ENCODE peak calls at places on chromosomes 4 and X, in six cellular contexts. One of them, this sample, is unnamed.

GRCh38 chr4:3342182-3342854 is 49.5 kb downstream of the RGS12 start:
- DNase-seq in lower lobe of right lung: no peak
- DNase-seq in right cardiac atrium: no peak
- DNase-seq in effector memory CD4-positive, alpha-beta T cell: no peak
- DNase-seq in H1: no peak
- DNase-seq in breast epithelium: no peak
- DNase-seq in this sample: no peak

GRCh38 chrX:132119821-132120220 is 8.0 kb downstream of the FRMD7 start:
- DNase-seq in lower lobe of right lung: no peak
- DNase-seq in right cardiac atrium: no peak
- DNase-seq in effector memory CD4-positive, alpha-beta T cell: no peak
- DNase-seq in H1: no peak
- DNase-seq in breast epithelium: no peak
- DNase-seq in this sample: no peak

GRCh38 chrX:153723351-153724251 is 586 bp downstream of the BCAP31 start:
- DNase-seq in lower lobe of right lung: peak; percentile 65
- DNase-seq in right cardiac atrium: peak; percentile 75
- DNase-seq in effector memory CD4-positive, alpha-beta T cell: peak; percentile 44
- DNase-seq in H1: no peak
- DNase-seq in breast epithelium: no peak
- DNase-seq in this sample: no peak

GRCh38 chr4:125390126-125390525 is 75.4 kb downstream of the FAT4 start:
- DNase-seq in lower lobe of right lung: no peak
- DNase-seq in right cardiac atrium: no peak
- DNase-seq in effector memory CD4-positive, alpha-beta T cell: no peak
- DNase-seq in H1: no peak
- DNase-seq in breast epithelium: no peak
- DNase-seq in this sample: no peak

GRCh38 chr4:11518754-11519153 is 90.1 kb upstream of the HS3ST1 start:
- DNase-seq in lower lobe of right lung: no peak
- DNase-seq in right cardiac atrium: no peak
- DNase-seq in effector memory CD4-positive, alpha-beta T cell: no peak
- DNase-seq in H1: no peak
- DNase-seq in breast epithelium: no peak
- DNase-seq in this sample: no peak

GRCh38 chr4:73864365-73864764 is 4.8 kb upstream of the CXCL1 start:
- DNase-seq in lower lobe of right lung: no peak
- DNase-seq in right cardiac atrium: no peak
- DNase-seq in effector memory CD4-positive, alpha-beta T cell: no peak
- DNase-seq in H1: no peak
- DNase-seq in breast epithelium: no peak
- DNase-seq in this sample: no peak

GRCh38 chr4:40577588-40578253 is 51.9 kb downstream of the RBM47 start:
- DNase-seq in lower lobe of right lung: no peak
- DNase-seq in right cardiac atrium: no peak
- DNase-seq in effector memory CD4-positive, alpha-beta T cell: no peak
- DNase-seq in H1: no peak
- DNase-seq in breast epithelium: no peak
- DNase-seq in this sample: no peak

GRCh38 chr4:30769093-30769492 is 48.9 kb downstream of the PCDH7 start:
- DNase-seq in lower lobe of right lung: no peak
- DNase-seq in right cardiac atrium: no peak
- DNase-seq in effector memory CD4-positive, alpha-beta T cell: no peak
- DNase-seq in H1: no peak
- DNase-seq in breast epithelium: no peak
- DNase-seq in this sample: no peak

GRCh38 chrX:39065051-39065871 is 264.0 kb downstream of the MID1IP1 start:
- DNase-seq in lower lobe of right lung: no peak
- DNase-seq in right cardiac atrium: no peak
- DNase-seq in effector memory CD4-positive, alpha-beta T cell: no peak
- DNase-seq in H1: peak; percentile 19
- DNase-seq in breast epithelium: no peak
- DNase-seq in this sample: peak; percentile 25

GRCh38 chrX:105533951-105534350 is 288.4 kb upstream of the NRK start:
- DNase-seq in lower lobe of right lung: no peak
- DNase-seq in right cardiac atrium: no peak
- DNase-seq in effector memory CD4-positive, alpha-beta T cell: no peak
- DNase-seq in H1: no peak
- DNase-seq in breast epithelium: no peak
- DNase-seq in this sample: no peak

GRCh38 chrX:1034717-1035116 is 177.7 kb downstream of the CRLF2 start:
- DNase-seq in lower lobe of right lung: no peak
- DNase-seq in right cardiac atrium: no peak
- DNase-seq in effector memory CD4-positive, alpha-beta T cell: no peak
- DNase-seq in H1: no peak
- DNase-seq in breast epithelium: no peak
- DNase-seq in this sample: no peak

GRCh38 chr4:8592366-8593267 is at the start of gene CPZ:
- DNase-seq in lower lobe of right lung: no peak
- DNase-seq in right cardiac atrium: peak; percentile 62
- DNase-seq in effector memory CD4-positive, alpha-beta T cell: no peak
- DNase-seq in H1: no peak
- DNase-seq in breast epithelium: no peak
- DNase-seq in this sample: no peak

GRCh38 chrX:139826065-139827044 is 106.5 kb downstream of the ATP11C start:
- DNase-seq in lower lobe of right lung: no peak
- DNase-seq in right cardiac atrium: no peak
- DNase-seq in effector memory CD4-positive, alpha-beta T cell: no peak
- DNase-seq in H1: no peak
- DNase-seq in breast epithelium: no peak
- DNase-seq in this sample: no peak

GRCh38 chrX:139828830-139829229 is 104.0 kb downstream of the ATP11C start:
- DNase-seq in lower lobe of right lung: no peak
- DNase-seq in right cardiac atrium: no peak
- DNase-seq in effector memory CD4-positive, alpha-beta T cell: no peak
- DNase-seq in H1: no peak
- DNase-seq in breast epithelium: no peak
- DNase-seq in this sample: no peak

GRCh38 chrX:139831017-139831416 is 101.8 kb downstream of the ATP11C start:
- DNase-seq in lower lobe of right lung: no peak
- DNase-seq in right cardiac atrium: no peak
- DNase-seq in effector memory CD4-positive, alpha-beta T cell: no peak
- DNase-seq in H1: no peak
- DNase-seq in breast epithelium: no peak
- DNase-seq in this sample: no peak

GRCh38 chrX:139825618-139826017 is 107.2 kb downstream of the ATP11C start:
- DNase-seq in lower lobe of right lung: no peak
- DNase-seq in right cardiac atrium: no peak
- DNase-seq in effector memory CD4-positive, alpha-beta T cell: no peak
- DNase-seq in H1: no peak
- DNase-seq in breast epithelium: no peak
- DNase-seq in this sample: no peak

GRCh38 chrX:139828037-139828436 is 104.8 kb downstream of the ATP11C start:
- DNase-seq in lower lobe of right lung: no peak
- DNase-seq in right cardiac atrium: no peak
- DNase-seq in effector memory CD4-positive, alpha-beta T cell: no peak
- DNase-seq in H1: no peak
- DNase-seq in breast epithelium: no peak
- DNase-seq in this sample: no peak
- H3K4me3 ChIP-seq in lower lobe of right lung: no peak overlapping the region
- H3K4me3 ChIP-seq in right cardiac atrium: no peak overlapping the region
- H3K4me3 ChIP-seq in effector memory CD4-positive, alpha-beta T cell: no peak overlapping the region
- H3K4me3 ChIP-seq in H1: no peak overlapping the region
- H3K4me3 ChIP-seq in breast epithelium: no peak overlapping the region
- H3K4me3 ChIP-seq in this sample: no peak overlapping the region

DNA sequence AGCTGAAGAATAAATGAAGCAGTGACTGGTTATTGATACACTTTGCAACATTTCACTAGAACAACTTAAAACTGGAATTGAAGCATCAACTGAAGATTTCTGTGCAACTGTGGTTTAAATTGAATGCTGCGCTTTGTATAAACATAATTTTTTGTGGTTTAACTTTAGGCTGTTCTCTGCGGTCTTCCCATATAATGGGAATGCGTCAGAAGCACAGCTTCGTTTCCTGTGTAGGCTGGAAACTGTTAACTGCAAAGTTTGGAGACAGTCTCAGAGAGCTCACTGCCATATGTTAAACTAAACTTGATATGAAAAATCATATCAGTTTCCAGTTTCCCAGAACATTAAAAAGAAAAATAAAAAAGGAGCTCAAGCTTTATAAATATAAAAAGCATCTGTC is 139.7 kb downstream of the NDST3 start:
- DNase-seq in lower lobe of right lung: no peak
- DNase-seq in right cardiac atrium: no peak
- DNase-seq in effector memory CD4-positive, alpha-beta T cell: no peak
- DNase-seq in H1: no peak
- DNase-seq in breast epithelium: no peak
- DNase-seq in this sample: no peak
- H3K4me1 ChIP-seq in lower lobe of right lung: no peaks in the 10 kb centered on the region
- H3K4me1 ChIP-seq in right cardiac atrium: no peaks in the 10 kb centered on the region
- H3K4me1 ChIP-seq in effector memory CD4-positive, alpha-beta T cell: no peaks in the 10 kb centered on the region
- H3K4me1 ChIP-seq in H1: no peaks in the 10 kb centered on the region
- H3K4me1 ChIP-seq in breast epithelium: no peaks in the 10 kb centered on the region
- H3K4me1 ChIP-seq in this sample: no peaks in the 10 kb centered on the region

DNA sequence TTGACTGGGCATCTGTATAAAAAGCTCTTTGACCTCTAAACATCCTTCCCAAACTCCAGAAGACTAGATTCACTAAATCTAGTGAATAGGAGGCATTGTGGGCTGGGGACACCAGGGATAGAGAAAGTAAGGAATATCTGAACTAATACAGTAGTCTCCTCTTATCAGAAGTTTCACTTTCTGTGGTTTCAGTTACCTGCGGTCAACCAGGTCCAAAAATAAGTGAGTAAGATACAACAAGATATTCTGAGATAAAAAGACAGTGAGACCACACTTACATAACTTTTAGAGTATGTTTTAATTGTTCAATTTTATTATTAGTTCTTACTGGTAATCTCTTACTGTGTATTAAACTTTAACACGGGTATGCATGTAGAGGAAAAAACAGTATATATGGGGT is 376.5 kb downstream of the HNRNPD start:
- DNase-seq in lower lobe of right lung: no peak
- DNase-seq in right cardiac atrium: no peak
- DNase-seq in effector memory CD4-positive, alpha-beta T cell: no peak
- DNase-seq in H1: no peak
- DNase-seq in breast epithelium: no peak
- DNase-seq in this sample: no peak
- H3K4me3 ChIP-seq in lower lobe of right lung: no peak overlapping the region
- H3K4me3 ChIP-seq in right cardiac atrium: no peak overlapping the region
- H3K4me3 ChIP-seq in effector memory CD4-positive, alpha-beta T cell: no peak overlapping the region
- H3K4me3 ChIP-seq in H1: no peak overlapping the region
- H3K4me3 ChIP-seq in breast epithelium: no peak overlapping the region
- H3K4me3 ChIP-seq in this sample: no peak overlapping the region

GRCh38 chr4:144288011-144288903 is 147.7 kb upstream of the GYPA start:
- DNase-seq in lower lobe of right lung: no peak
- DNase-seq in right cardiac atrium: no peak
- DNase-seq in effector memory CD4-positive, alpha-beta T cell: no peak
- DNase-seq in H1: no peak
- DNase-seq in breast epithelium: no peak
- DNase-seq in this sample: no peak

GRCh38 chr4:144289687-144290433 is 149.3 kb upstream of the GYPA start:
- DNase-seq in lower lobe of right lung: no peak
- DNase-seq in right cardiac atrium: no peak
- DNase-seq in effector memory CD4-positive, alpha-beta T cell: no peak
- DNase-seq in H1: no peak
- DNase-seq in breast epithelium: no peak
- DNase-seq in this sample: no peak

GRCh38 chr4:144294211-144294610 is 153.7 kb upstream of the GYPA start:
- DNase-seq in lower lobe of right lung: no peak
- DNase-seq in right cardiac atrium: no peak
- DNase-seq in effector memory CD4-positive, alpha-beta T cell: no peak
- DNase-seq in H1: no peak
- DNase-seq in breast epithelium: no peak
- DNase-seq in this sample: no peak

GRCh38 chr4:144295286-144295995 is 154.9 kb upstream of the GYPA start:
- DNase-seq in lower lobe of right lung: no peak
- DNase-seq in right cardiac atrium: no peak
- DNase-seq in effector memory CD4-positive, alpha-beta T cell: no peak
- DNase-seq in H1: no peak
- DNase-seq in breast epithelium: no peak
- DNase-seq in this sample: no peak

GRCh38 chr4:144291164-144291563 is 150.6 kb upstream of the GYPA start:
- DNase-seq in lower lobe of right lung: no peak
- DNase-seq in right cardiac atrium: no peak
- DNase-seq in effector memory CD4-positive, alpha-beta T cell: no peak
- DNase-seq in H1: no peak
- DNase-seq in breast epithelium: no peak
- DNase-seq in this sample: no peak
- H3K4me1 ChIP-seq in lower lobe of right lung: no peaks in the 10 kb centered on the region
- H3K4me1 ChIP-seq in right cardiac atrium: no peaks in the 10 kb centered on the region
- H3K4me1 ChIP-seq in effector memory CD4-positive, alpha-beta T cell: no peaks in the 10 kb centered on the region
- H3K4me1 ChIP-seq in H1: no peaks in the 10 kb centered on the region
- H3K4me1 ChIP-seq in breast epithelium: no peaks in the 10 kb centered on the region
- H3K4me1 ChIP-seq in this sample: no peaks in the 10 kb centered on the region

GRCh38 chrX:18886005-18886343 is 97.9 kb downstream of the PHKA2 start:
- DNase-seq in lower lobe of right lung: no peak
- DNase-seq in right cardiac atrium: no peak
- DNase-seq in effector memory CD4-positive, alpha-beta T cell: no peak
- DNase-seq in H1: no peak
- DNase-seq in breast epithelium: no peak
- DNase-seq in this sample: no peak
- H3K4me3 ChIP-seq in lower lobe of right lung: peak overlapping the region; percentile 50
- H3K4me3 ChIP-seq in right cardiac atrium: peak overlapping the region; percentile 11
- H3K4me3 ChIP-seq in effector memory CD4-positive, alpha-beta T cell: peak overlapping the region; percentile 52
- H3K4me3 ChIP-seq in H1: no peak overlapping the region
- H3K4me3 ChIP-seq in breast epithelium: peak overlapping the region; percentile 46
- H3K4me3 ChIP-seq in this sample: no peak overlapping the region

GRCh38 chr4:82899339-82899738 is 1.2 kb upstream of the THAP9 start:
- DNase-seq in lower lobe of right lung: no peak
- DNase-seq in right cardiac atrium: no peak
- DNase-seq in effector memory CD4-positive, alpha-beta T cell: no peak
- DNase-seq in H1: no peak
- DNase-seq in breast epithelium: no peak
- DNase-seq in this sample: no peak
- H3K4me1 ChIP-seq in lower lobe of right lung: peaks cover 40% of the 10 kb centered on the region
- H3K4me1 ChIP-seq in right cardiac atrium: no peaks in the 10 kb centered on the region
- H3K4me1 ChIP-seq in effector memory CD4-positive, alpha-beta T cell: peaks cover 12% of the 10 kb centered on the region
- H3K4me1 ChIP-seq in H1: peaks cover 2% of the 10 kb centered on the region
- H3K4me1 ChIP-seq in breast epithelium: peaks cover 11% of the 10 kb centered on the region
- H3K4me1 ChIP-seq in this sample: no peaks in the 10 kb centered on the region

GRCh38 chrX:8647176-8647575 is 84.8 kb downstream of the ANOS1 start:
- DNase-seq in lower lobe of right lung: no peak
- DNase-seq in right cardiac atrium: no peak
- DNase-seq in effector memory CD4-positive, alpha-beta T cell: no peak
- DNase-seq in H1: no peak
- DNase-seq in breast epithelium: no peak
- DNase-seq in this sample: no peak

GRCh38 chrX:8653956-8654355 is 78.0 kb downstream of the ANOS1 start:
- DNase-seq in lower lobe of right lung: no peak
- DNase-seq in right cardiac atrium: no peak
- DNase-seq in effector memory CD4-positive, alpha-beta T cell: no peak
- DNase-seq in H1: no peak
- DNase-seq in breast epithelium: peak; percentile 65
- DNase-seq in this sample: no peak

GRCh38 chrX:8649969-8650368 is 82.0 kb downstream of the ANOS1 start:
- DNase-seq in lower lobe of right lung: no peak
- DNase-seq in right cardiac atrium: no peak
- DNase-seq in effector memory CD4-positive, alpha-beta T cell: no peak
- DNase-seq in H1: no peak
- DNase-seq in breast epithelium: no peak
- DNase-seq in this sample: no peak
- H3K4me3 ChIP-seq in lower lobe of right lung: no peak overlapping the region
- H3K4me3 ChIP-seq in right cardiac atrium: no peak overlapping the region
- H3K4me3 ChIP-seq in effector memory CD4-positive, alpha-beta T cell: no peak overlapping the region
- H3K4me3 ChIP-seq in H1: no peak overlapping the region
- H3K4me3 ChIP-seq in breast epithelium: no peak overlapping the region
- H3K4me3 ChIP-seq in this sample: no peak overlapping the region